ENCODE peak calls at places on chromosomes 4 and X, in five cellular contexts. K is stimulated activated CD8-positive, alpha-beta memory T cell treated with anti-CD3 and anti-CD28 coated beads, Interleukin-15, amount 100 ng/mL, for 24 hours; B is NCI-H1436; E is RPMI8226; Z is left lung. A is an unnamed sample.

GRCh38 chr4:183838987-183839712 is 66.0 kb upstream of the STOX2 start:
- DNase-seq in B (no peak), E (no peak), K (no peak), Z (no peak), A (no peak)

GRCh38 chrX:77617206-77617605 is 168.8 kb downstream of the ATRX start:
- DNase-seq in K (no peak), Z (no peak), E (no peak), B (peak), A (no peak)

GRCh38 chr4:147477439-147477838 is 3.5 kb upstream of the EDNRA start:
- DNase-seq in Z (no peak), E (no peak), K (no peak), B (no peak), A (no peak)

GRCh38 chr4:15848191-15848842 is 70.2 kb downstream of the CD38 start:
- DNase-seq in E (no peak), K (no peak), Z (no peak), B (no peak), A (no peak)

GRCh38 chr4:19945979-19946380 is 305.7 kb upstream of the SLIT2 start:
- DNase-seq in B (no peak), E (no peak), Z (no peak), K (no peak), A (no peak)

GRCh38 chr4:168656946-168657473 is 160.2 kb downstream of the PALLD start:
- DNase-seq in Z (no peak), K (no peak), B (no peak), E (no peak), A (no peak)

GRCh38 chr4:78293841-78294301 is 236.7 kb downstream of the FRAS1 start:
- DNase-seq in E (no peak), K (no peak), B (no peak), Z (no peak), A (no peak)

GRCh38 chrX:23783569-23784486 is 855 bp downstream of the SAT1 start:
- DNase-seq in B (no peak), E (peak), Z (no peak), K (no peak), A (no peak)

GRCh38 chr4:32858971-32859370 is 2138.8 kb downstream of the PCDH7 start:
- DNase-seq in K (no peak), B (no peak), E (no peak), Z (no peak), A (no peak)

GRCh38 chr4:57501715-57502114 is 391.5 kb upstream of the IGFBP7 start:
- DNase-seq in B (no peak), K (no peak), E (no peak), Z (no peak), A (no peak)

GRCh38 chr4:100889401-100889800 is 371.6 kb upstream of the EMCN start:
- DNase-seq in Z (no peak), B (no peak), E (no peak), K (no peak), A (no peak)

GRCh38 chr4:182932651-182933050 is 15.5 kb upstream of the DCTD start:
- DNase-seq in K (no peak), E (no peak), B (no peak), Z (no peak), A (no peak)

GRCh38 chr4:100022792-100023222 is 72.7 kb upstream of the H2AZ1 start:
- DNase-seq in B (no peak), Z (no peak), E (no peak), K (no peak), A (no peak)

GRCh38 chr4:188400456-188400855 is 261.2 kb downstream of the TRIML1 start:
- DNase-seq in E (no peak), B (no peak), Z (no peak), K (no peak), A (no peak)

GRCh38 chrX:112368371-112368770 is 285.8 kb upstream of the TRPC5 start:
- DNase-seq in E (peak), B (no peak), K (no peak), Z (no peak), A (no peak)

GRCh38 chr4:29722253-29722652 is 997.9 kb upstream of the PCDH7 start:
- DNase-seq in E (no peak), Z (no peak), B (no peak), K (no peak), A (no peak)

GRCh38 chr4:69536558-69536957 is 40.9 kb upstream of the UGT2B4 start:
- DNase-seq in K (no peak), B (no peak), Z (no peak), E (no peak), A (no peak)

A was measured in NCI-H1930.